ENCODE peak calls at places on chromosomes 2 and 18, in four cellular contexts. N is NCI-H2081, W is iris pigment epithelial cell, I is T-helper 2 cell. C is an unnamed sample.

GRCh38 chr18:23380001-23380550 is 73.0 kb upstream of the RIOK3 start:
- DNase-seq in N (no peak), I (no peak), W (peak; percentile 82), C (no peak)

GRCh38 chr2:240946654-240947053 is 40.5 kb downstream of the CROCC2 start:
- DNase-seq in W (no peak), N (no peak), I (no peak), C (no peak)

GRCh38 chr18:59769105-59769865 is 72.1 kb upstream of the CCBE1 start:
- DNase-seq in I (no peak), N (no peak), W (peak; percentile 69), C (no peak)

GRCh38 chr2:240565267-240566202 is 2.7 kb upstream of the RNPEPL1 start:
- DNase-seq in N (no peak), W (peak; percentile 95), I (peak; percentile 98), C (peak; percentile 45)

GRCh38 chr18:21183670-21184069 is 58.4 kb upstream of the GREB1L start:
- DNase-seq in W (no peak), N (no peak), I (no peak), C (no peak)

GRCh38 chr2:201696151-201696659 is 2.2 kb downstream of the MPP4 start:
- DNase-seq in N (peak; percentile 4), I (peak; percentile 30), W (peak; percentile 79), C (no peak)

GRCh38 chr2:148813603-148814065 is 61.4 kb upstream of the KIF5C start:
- DNase-seq in I (peak; percentile 95), N (no peak), W (no peak), C (no peak)

GRCh38 chr18:47701133-47701532 is 229.3 kb downstream of the SMAD2 start:
- DNase-seq in I (no peak), N (peak; percentile 40), W (no peak), C (no peak)

GRCh38 chr2:218081695-218082094 is 12.6 kb downstream of the RUFY4 start:
- DNase-seq in N (no peak), W (peak; percentile 35), I (no peak), C (no peak)

GRCh38 chr18:47898055-47898454 is 32.4 kb downstream of the SMAD2 start:
- DNase-seq in W (peak; percentile 45), I (no peak), N (no peak), C (no peak)

GRCh38 chr2:11775384-11775783 is 29.0 kb downstream of the LPIN1 start:
- DNase-seq in W (peak; percentile 46), N (no peak), I (peak; percentile 84), C (no peak)

GRCh38 chr2:166090346-166090745 is 37.5 kb downstream of the SCN1A start:
- DNase-seq in N (no peak), W (peak; percentile 89), I (no peak), C (no peak)

GRCh38 chr2:12432985-12433640 is 283.6 kb upstream of the TRIB2 start:
- DNase-seq in W (peak; percentile 47), N (no peak), I (no peak), C (no peak)

GRCh38 chr2:40690036-40690435 is 238.1 kb upstream of the SLC8A1 start:
- DNase-seq in W (no peak), I (no peak), N (no peak), C (no peak)

GRCh38 chr18:55287935-55288868 is 299.8 kb downstream of the TCF4 start:
- DNase-seq in W (no peak), N (no peak), I (no peak), C (no peak)

GRCh38 chr18:76459687-76460350 is 35.2 kb downstream of the ZNF516 start:
- DNase-seq in I (no peak), W (peak; percentile 99), N (no peak), C (no peak)

GRCh38 chr18:23245461-23245860 is 110.2 kb downstream of the CABLES1 start:
- DNase-seq in I (no peak), W (no peak), N (no peak), C (no peak)

GRCh38 chr2:176181551-176181950 is 6.9 kb upstream of the HOXD1 start:
- DNase-seq in W (no peak), N (no peak), I (no peak), C (no peak)

GRCh38 chr18:22391571-22392359 is 25.9 kb downstream of the CTAGE1 start:
- DNase-seq in N (no peak), I (peak; percentile 7), W (peak; percentile 91), C (no peak)

GRCh38 chr2:150528861-150529801 is 41.7 kb upstream of the RND3 start:
- DNase-seq in I (peak; percentile 18), N (no peak), W (peak; percentile 94), C (no peak)

GRCh38 chr2:157792345-157793052 is 83.6 kb downstream of the ACVR1 start:
- DNase-seq in W (peak; percentile 70), N (no peak), I (no peak), C (no peak)

GRCh38 chr2:39506215-39506614 is 69.1 kb upstream of the MAP4K3 start:
- DNase-seq in N (no peak), W (no peak), I (no peak), C (no peak)